ENCODE peak calls at places on chromosome 21, in eight cellular contexts. F is tibial nerve, R is IMR-90, U is body of pancreas, M is Peyer's patch, T is transverse colon, W is spleen, O is adrenal gland. Z is an unnamed sample.

GRCh38 chr21:33647560-33647959 is 5.3 kb downstream of the ITSN1 start:
- DNase-seq in F (no peak), R (no peak), U (no peak), M (no peak), T (no peak), W (no peak), O (no peak), Z (no peak)

GRCh38 chr21:27425172-27425571 is 458.3 kb upstream of the ADAMTS5 start:
- DNase-seq in F (no peak), R (no peak), U (no peak), M (no peak), T (no peak), W (no peak), O (no peak), Z (no peak)

GRCh38 chr21:27580276-27580675 is 613.4 kb upstream of the ADAMTS5 start:
- DNase-seq in F (no peak), R (peak), U (no peak), M (no peak), T (no peak), W (no peak), O (no peak), Z (no peak)

GRCh38 chr21:15291621-15292266 is 226.9 kb upstream of the NRIP1 start:
- DNase-seq in F (no peak), R (no peak), U (peak), M (no peak), T (peak), W (no peak), O (no peak), Z (no peak)

GRCh38 chr21:40680311-40680710 is 166.6 kb downstream of the DSCAM start:
- DNase-seq in F (no peak), R (no peak), U (no peak), M (no peak), T (no peak), W (no peak), O (no peak), Z (no peak)

GRCh38 chr21:21385404-21385803 is 387.2 kb downstream of the NCAM2 start:
- DNase-seq in F (no peak), R (no peak), U (no peak), M (no peak), T (no peak), W (no peak), O (no peak), Z (no peak)

GRCh38 chr21:37668462-37669239 is 247.6 kb downstream of the KCNJ6 start:
- DNase-seq in F (no peak), R (no peak), U (no peak), M (no peak), T (no peak), W (no peak), O (no peak), Z (no peak)

GRCh38 chr21:15560383-15561056 is 169.3 kb upstream of the USP25 start:
- DNase-seq in F (no peak), R (no peak), U (no peak), M (no peak), T (no peak), W (no peak), O (no peak), Z (no peak)

GRCh38 chr21:27769763-27770162 is 802.9 kb upstream of the ADAMTS5 start:
- DNase-seq in F (no peak), R (no peak), U (no peak), M (no peak), T (no peak), W (no peak), O (no peak), Z (no peak)

GRCh38 chr21:23936224-23936623 is 1671.1 kb downstream of the MRPL39 start:
- DNase-seq in F (no peak), R (peak), U (peak), M (no peak), T (no peak), W (no peak), O (no peak), Z (no peak)

GRCh38 chr21:31802331-31802730 is 70.4 kb upstream of the SCAF4 start:
- DNase-seq in F (no peak), R (no peak), U (no peak), M (no peak), T (no peak), W (no peak), O (no peak), Z (no peak)

GRCh38 chr21:42565206-42565810 is 51.7 kb downstream of the SLC37A1 start:
- DNase-seq in F (no peak), R (no peak), U (peak), M (peak), T (peak), W (peak), O (peak), Z (no peak)

GRCh38 chr21:42193131-42193671 is 25.7 kb upstream of the ABCG1 start:
- DNase-seq in F (no peak), R (no peak), U (no peak), M (no peak), T (no peak), W (no peak), O (no peak), Z (no peak)

GRCh38 chr21:42970946-42971653 is 3.3 kb upstream of the PKNOX1 start:
- DNase-seq in F (no peak), R (no peak), U (no peak), M (no peak), T (no peak), W (peak), O (no peak), Z (no peak)

GRCh38 chr21:43892334-43892733 is 27.3 kb downstream of the AGPAT3 start:
- DNase-seq in F (no peak), R (no peak), U (no peak), M (no peak), T (no peak), W (no peak), O (no peak), Z (no peak)

GRCh38 chr21:26124421-26124833 is 46.1 kb downstream of the APP start:
- DNase-seq in F (no peak), R (peak), U (no peak), M (no peak), T (no peak), W (no peak), O (no peak), Z (no peak)

GRCh38 chr21:34836103-34836932 is 167.5 kb downstream of the CLIC6 start:
- DNase-seq in F (peak), R (peak), U (peak), M (no peak), T (peak), W (no peak), O (peak), Z (peak)

GRCh38 chr21:39251326-39251725 is 62.1 kb downstream of the BRWD1 start:
- DNase-seq in F (no peak), R (peak), U (no peak), M (no peak), T (no peak), W (no peak), O (no peak), Z (no peak)

GRCh38 chr21:14842641-14843040 is 222.2 kb downstream of the NRIP1 start:
- DNase-seq in F (no peak), R (no peak), U (no peak), M (no peak), T (no peak), W (no peak), O (no peak), Z (no peak)

GRCh38 chr21:42534901-42535378 is 21.3 kb downstream of the SLC37A1 start:
- DNase-seq in F (no peak), R (no peak), U (no peak), M (peak), T (peak), W (no peak), O (no peak), Z (no peak)

GRCh38 chr21:42040411-42041180 is 30.4 kb upstream of the ZBTB21 start:
- DNase-seq in F (no peak), R (peak), U (peak), M (no peak), T (no peak), W (peak), O (peak), Z (no peak)

GRCh38 chr21:35617491-35617890 is 442.8 kb downstream of the SETD4 start:
- DNase-seq in F (no peak), R (no peak), U (no peak), M (no peak), T (no peak), W (no peak), O (no peak), Z (no peak)

GRCh38 chr21:36141513-36141925 is 6.6 kb downstream of the CBR3 start:
- DNase-seq in F (peak), R (peak), U (peak), M (peak), T (peak), W (peak), O (peak), Z (peak)

GRCh38 chr21:34606621-34607020 is 8.3 kb downstream of the RCAN1 start:
- DNase-seq in F (no peak), R (no peak), U (no peak), M (no peak), T (no peak), W (no peak), O (no peak), Z (no peak)

GRCh38 chr21:26007911-26008579 is 162.5 kb downstream of the APP start:
- DNase-seq in F (no peak), R (peak), U (no peak), M (no peak), T (no peak), W (no peak), O (no peak), Z (no peak)

GRCh38 chr21:31630062-31630711 is 29.3 kb upstream of the SOD1 start:
- DNase-seq in F (no peak), R (peak), U (peak), M (no peak), T (no peak), W (no peak), O (peak), Z (peak)

GRCh38 chr21:32334980-32335471 is 36.4 kb downstream of the MRAP start:
- DNase-seq in F (no peak), R (no peak), U (no peak), M (no peak), T (no peak), W (no peak), O (no peak), Z (no peak)

GRCh38 chr21:33642896-33643657 is 776 bp downstream of the ITSN1 start:
- DNase-seq in F (no peak), R (peak), U (peak), M (no peak), T (peak), W (peak), O (peak), Z (peak)

GRCh38 chr21:26818911-26819310 is 26.3 kb downstream of the ADAMTS1 start:
- DNase-seq in F (no peak), R (no peak), U (no peak), M (no peak), T (no peak), W (no peak), O (no peak), Z (no peak)

GRCh38 chr21:37219766-37220432 is 47.2 kb downstream of the VPS26C start:
- DNase-seq in F (no peak), R (no peak), U (no peak), M (peak), T (no peak), W (no peak), O (no peak), Z (no peak)

GRCh38 chr21:38631171-38631570 is 132.9 kb upstream of the ERG start:
- DNase-seq in F (no peak), R (no peak), U (no peak), M (no peak), T (no peak), W (no peak), O (no peak), Z (no peak)

GRCh38 chr21:37032877-37033471 is 26.5 kb downstream of the RIPPLY3 start:
- DNase-seq in F (no peak), R (peak), U (no peak), M (no peak), T (no peak), W (no peak), O (peak), Z (no peak)

GRCh38 chr21:42245348-42246185 is 26.6 kb downstream of the ABCG1 start:
- DNase-seq in F (no peak), R (no peak), U (no peak), M (no peak), T (no peak), W (peak), O (peak), Z (no peak)

GRCh38 chr21:42556476-42556875 is 42.8 kb downstream of the SLC37A1 start:
- DNase-seq in F (no peak), R (no peak), U (no peak), M (no peak), T (peak), W (peak), O (no peak), Z (no peak)

GRCh38 chr21:32705139-32705538 is 22.7 kb downstream of the SYNJ1 start:
- DNase-seq in F (no peak), R (peak), U (no peak), M (no peak), T (no peak), W (no peak), O (no peak), Z (no peak)

GRCh38 chr21:14630556-14631069 is 84.5 kb upstream of the SAMSN1 start:
- DNase-seq in F (no peak), R (no peak), U (no peak), M (no peak), T (no peak), W (no peak), O (no peak), Z (no peak)

GRCh38 chr21:42227909-42228708 is 9.2 kb downstream of the ABCG1 start:
- DNase-seq in F (peak), R (peak), U (peak), M (peak), T (peak), W (peak), O (peak), Z (peak)

DNA sequence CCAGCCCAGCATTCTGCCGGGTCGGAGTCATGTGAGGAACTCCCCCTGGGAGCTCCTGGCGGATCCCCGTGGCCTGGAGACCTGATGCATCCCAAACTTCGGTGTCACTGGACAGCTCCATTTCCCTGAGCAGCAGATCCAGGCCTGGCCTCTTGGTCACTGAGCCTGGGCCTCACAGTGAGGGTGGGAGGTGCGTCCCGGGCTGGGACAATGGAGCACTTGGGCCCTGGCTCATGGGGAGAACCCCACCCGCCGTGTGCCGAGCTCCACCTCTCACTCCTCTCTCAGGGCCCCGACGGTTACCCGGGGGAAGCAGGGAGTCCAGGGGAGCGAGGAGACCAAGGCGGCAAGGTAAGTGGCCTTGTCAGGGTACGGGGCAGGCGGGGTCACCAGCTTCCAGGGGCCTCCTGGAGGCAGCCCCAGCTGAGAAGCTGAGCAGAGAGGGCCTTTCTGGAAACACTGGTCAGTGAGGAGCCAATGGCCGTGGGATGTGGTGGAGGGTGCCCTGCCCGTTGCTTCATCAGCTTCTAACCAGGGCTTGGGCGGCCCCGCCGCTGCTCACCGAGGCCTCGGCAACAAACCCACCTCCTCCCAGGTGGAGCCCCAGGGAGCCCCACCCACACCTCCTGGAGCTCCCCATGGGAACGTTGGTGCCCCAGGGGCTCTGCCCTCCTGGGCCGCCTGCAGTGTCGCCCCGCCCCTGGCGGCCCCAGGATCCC is 19.8 kb downstream of the COL6A2 start:
- DNase-seq in F (peak), R (no peak), U (no peak), M (no peak), T (peak), W (peak), O (no peak), Z (no peak)
- TF ChIP-seq CTCF in F (no peak), R (no peak), U (no peak), M (no peak), T (no peak), W (no peak), O (no peak), Z (no peak)

DNA sequence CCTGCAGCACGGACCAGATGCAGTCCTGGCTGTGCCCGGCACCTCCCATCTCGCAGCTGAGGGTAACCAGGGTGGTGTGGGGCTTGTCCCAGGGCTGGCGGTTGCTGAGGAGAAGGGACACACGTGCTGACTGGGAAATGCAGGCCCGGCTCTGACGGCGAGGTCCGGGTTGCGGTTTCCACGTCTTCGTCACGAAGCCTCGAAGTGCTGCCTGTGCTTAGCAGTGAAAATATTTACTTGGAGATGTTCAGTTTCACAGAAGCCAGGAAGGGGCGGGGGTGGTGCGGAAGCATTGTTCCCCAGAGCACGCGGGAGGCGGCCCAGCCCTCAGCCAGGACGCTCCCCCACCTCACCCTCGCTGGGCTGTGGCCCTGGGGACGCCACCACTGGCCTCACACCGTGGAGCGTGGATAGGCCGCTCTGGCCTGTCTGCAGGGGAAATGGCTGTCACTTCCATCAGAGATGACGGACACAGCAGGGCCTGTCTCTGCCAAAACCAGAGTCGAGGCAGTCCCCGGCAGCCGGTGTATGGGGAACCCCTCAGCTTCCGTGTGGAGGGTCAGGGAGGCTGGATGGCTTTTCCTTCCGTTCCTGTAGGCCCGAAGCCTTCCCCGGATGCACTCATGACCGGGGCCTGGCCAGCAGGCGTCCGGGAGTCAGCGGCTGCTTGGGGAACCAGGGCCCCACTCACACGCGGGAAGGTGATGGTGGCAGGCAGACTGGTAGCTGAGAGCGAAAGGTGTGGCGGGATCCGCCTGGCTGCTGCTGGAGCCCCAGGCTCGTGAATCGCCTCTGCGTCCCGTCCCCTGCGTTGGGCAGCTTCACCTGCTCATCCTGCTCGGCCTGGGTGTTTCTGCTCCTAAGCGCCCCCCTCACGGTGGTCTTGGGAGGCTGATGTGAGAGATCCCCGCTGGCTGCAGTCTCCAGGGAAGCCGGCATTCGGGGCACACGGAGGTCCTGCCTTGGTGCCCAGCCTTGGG is 14.7 kb upstream of the POFUT2 start:
- DNase-seq in F (peak), R (no peak), U (no peak), M (no peak), T (peak), W (peak), O (no peak), Z (peak)
- TF ChIP-seq POLR2A in F (no peak), R (no peak), U (no peak), M (no peak), T (no peak), W (no peak), O (no peak), Z (no peak)

DNA sequence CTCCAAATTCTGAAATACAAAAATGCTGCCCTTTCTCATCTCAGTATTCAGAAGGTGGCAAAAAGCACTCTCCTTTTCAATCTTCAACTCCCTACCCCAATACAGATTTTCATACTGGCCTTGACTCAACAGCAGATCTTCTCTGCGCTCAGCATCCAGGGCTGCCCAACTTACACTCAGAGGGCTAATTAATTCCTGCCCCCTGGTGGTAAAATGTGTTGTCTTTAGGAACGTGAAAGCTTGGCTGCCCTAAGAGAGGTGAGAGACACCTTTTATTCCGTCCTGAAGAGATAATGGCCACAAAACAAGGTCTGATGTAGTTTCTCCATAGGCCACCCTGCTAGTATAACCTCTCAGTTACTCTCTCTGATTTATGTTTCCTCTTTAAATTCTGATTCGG is 25.0 kb downstream of the KRTAP24-1 start:
- DNase-seq in F (no peak), R (no peak), U (no peak), M (no peak), T (no peak), W (no peak), O (no peak), Z (peak)
- TF ChIP-seq CTCF in F (no peak), R (no peak), U (no peak), M (peak), T (peak), W (no peak), O (peak), Z (peak)

DNA sequence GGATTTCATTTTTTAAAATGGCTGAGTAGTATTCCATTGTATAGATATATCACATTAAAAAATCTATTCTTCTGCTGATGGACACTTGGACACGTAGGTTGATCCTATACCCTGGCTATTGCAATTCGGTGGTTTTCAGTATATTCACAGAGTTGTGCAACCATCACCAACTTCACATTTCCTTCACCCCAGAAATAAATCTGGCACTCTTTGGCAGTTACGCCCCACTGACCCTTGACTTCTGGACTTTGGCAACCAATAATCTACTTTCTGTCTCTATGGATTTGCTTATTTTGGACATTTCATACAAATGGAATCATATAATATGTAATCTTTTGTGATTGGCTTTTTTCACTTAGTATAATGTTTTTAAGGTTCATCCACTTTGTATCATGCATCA is 35.9 kb downstream of the MAP3K7CL start:
- DNase-seq in F (no peak), R (no peak), U (no peak), M (no peak), T (no peak), W (no peak), O (no peak), Z (no peak)
- TF ChIP-seq POLR2A in F (no peak), R (no peak), U (no peak), M (no peak), T (no peak), W (no peak), O (no peak), Z (no peak)